ENCODE peak calls at places on chromosomes 5 and 9, in seven cellular contexts. E, W, I, M, L, S and F are unnamed samples.

GRCh38 chr5:119852140-119852539 is 222.8 kb downstream of the FAM170A start:
- ATAC-seq in I (no peak), L (peak), W (no peak), E (no peak), S (no peak), M (no peak), F (no peak)

GRCh38 chr5:54673523-54674225 is 156.1 kb downstream of the SNX18 start:
- ATAC-seq in S (peak), W (peak), M (peak), E (no peak), L (peak), I (peak), F (peak)

GRCh38 chr9:70488098-70488792 is 73.8 kb upstream of the KLF9 start:
- ATAC-seq in I (no peak), W (no peak), E (no peak), L (no peak), S (no peak), M (no peak), F (no peak)

GRCh38 chr9:109781541-109782197 is 1.7 kb downstream of the PALM2AKAP2 start:
- ATAC-seq in E (no peak), S (peak), L (peak), I (no peak), M (no peak), W (no peak), F (no peak)

GRCh38 chr5:81767097-81767496 is 16.2 kb upstream of the SSBP2 start:
- ATAC-seq in I (no peak), S (no peak), W (no peak), E (no peak), M (no peak), L (no peak), F (no peak)

GRCh38 chr5:36452394-36453100 is 150.8 kb upstream of the RANBP3L start:
- ATAC-seq in E (peak), S (no peak), L (no peak), I (no peak), M (no peak), W (no peak), F (no peak)

GRCh38 chr5:136133416-136134383 is 1.1 kb downstream of the SMAD5 start:
- ATAC-seq in S (peak), E (peak), L (peak), M (peak), W (peak), I (peak), F (peak)

GRCh38 chr9:76441551-76442322 is 17.2 kb upstream of the GCNT1 start:
- ATAC-seq in I (peak), S (no peak), M (peak), L (no peak), W (no peak), E (peak), F (peak)

GRCh38 chr9:86241216-86241615 is 18.2 kb downstream of the C9orf153 start:
- ATAC-seq in S (no peak), W (no peak), M (no peak), E (no peak), L (no peak), I (no peak), F (no peak)

GRCh38 chr9:107633375-107633774 is 143.8 kb upstream of the KLF4 start:
- ATAC-seq in E (no peak), M (no peak), L (peak), W (no peak), I (no peak), S (no peak), F (no peak)

GRCh38 chr9:123322771-123323481 is 33.1 kb upstream of the CRB2 start:
- ATAC-seq in E (no peak), S (no peak), I (peak), W (peak), L (no peak), M (peak), F (peak)

GRCh38 chr5:171750316-171750788 is 35.3 kb upstream of the SMIM23 start:
- ATAC-seq in E (peak), W (no peak), I (no peak), S (peak), M (no peak), L (peak), F (no peak)

GRCh38 chr5:149439899-149440655 is 61.0 kb upstream of the IL17B start:
- ATAC-seq in L (no peak), W (no peak), M (no peak), S (no peak), I (no peak), E (peak), F (no peak)